ENCODE peak calls at places on chromosomes 3 and 15, in four cellular contexts. I is IMR-90, U is esophagus muscularis mucosa, R is neural progenitor cell. Z is an unnamed sample.

GRCh38 chr15:69793783-69794451 is 303.8 kb downstream of the TLE3 start:
- DNase-seq in R (no peak), I (no peak), U (no peak), Z (no peak)

GRCh38 chr15:92801412-92801773 is 98.7 kb upstream of the CHD2 start:
- DNase-seq in R (no peak), U (no peak), I (peak; percentile 86), Z (peak; percentile 86)

GRCh38 chr3:88984832-88985231 is 122.6 kb upstream of the EPHA3 start:
- DNase-seq in R (no peak), I (no peak), U (no peak), Z (no peak)

GRCh38 chr15:33358303-33358702 is 47.5 kb downstream of the RYR3 start:
- DNase-seq in R (peak; percentile 82), I (no peak), U (no peak), Z (no peak)

GRCh38 chr3:93906245-93906644 is 67.5 kb downstream of the PROS1 start:
- DNase-seq in U (no peak), I (no peak), R (no peak), Z (no peak)

GRCh38 chr15:59340325-59340724 is 32.3 kb downstream of the MYO1E start:
- DNase-seq in U (no peak), I (peak; percentile 37), R (no peak), Z (no peak)

GRCh38 chr15:61119556-61119955 is 109.5 kb downstream of the RORA start:
- DNase-seq in R (no peak), I (no peak), U (peak; percentile 77), Z (no peak)

GRCh38 chr15:70383856-70384255 is 286.1 kb upstream of the TLE3 start:
- DNase-seq in U (peak; percentile 85), R (no peak), I (no peak), Z (no peak)

GRCh38 chr15:62658498-62658897 is 384.0 kb upstream of the TPM1 start:
- DNase-seq in U (peak; percentile 78), R (no peak), I (no peak), Z (no peak)

GRCh38 chr15:79453446-79453845 is 21.3 kb downstream of the MINAR1 start:
- DNase-seq in U (peak; percentile 47), I (no peak), R (no peak), Z (no peak)

GRCh38 chr3:94184781-94185180 is 121.9 kb downstream of the NSUN3 start:
- DNase-seq in I (peak; percentile 0), R (no peak), U (no peak), Z (no peak)

GRCh38 chr15:25582886-25583285 is 144.1 kb upstream of the UBE3A start:
- DNase-seq in R (no peak), I (no peak), U (no peak), Z (no peak)

GRCh38 chr3:43105597-43106292 is at the start of gene POMGNT2:
- DNase-seq in U (peak; percentile 96), R (peak; percentile 96), I (peak; percentile 71), Z (peak; percentile 27)

GRCh38 chr3:40258555-40258954 is 51.0 kb upstream of the EIF1B start:
- DNase-seq in R (peak; percentile 10), U (no peak), I (peak; percentile 2), Z (peak; percentile 13)

GRCh38 chr15:86125775-86126174 is 46.1 kb downstream of the AGBL1 start:
- DNase-seq in I (no peak), U (no peak), R (no peak), Z (no peak)

GRCh38 chr3:69433016-69433937 is 47.4 kb upstream of the FRMD4B start:
- DNase-seq in U (no peak), R (no peak), I (peak; percentile 24), Z (no peak)

GRCh38 chr3:34009480-34009844 is 211.0 kb downstream of the PDCD6IP start:
- DNase-seq in I (peak; percentile 47), U (peak; percentile 12), R (peak; percentile 22), Z (no peak)

GRCh38 chr3:72964633-72965032 is 32.0 kb upstream of the PPP4R2 start:
- DNase-seq in U (no peak), I (no peak), R (no peak), Z (no peak)

GRCh38 chr15:88658972-88659931 is 20.4 kb downstream of the ISG20 start:
- DNase-seq in I (peak; percentile 73), U (peak; percentile 87), R (no peak), Z (peak; percentile 16)

GRCh38 chr3:13824521-13825316 is 55.2 kb downstream of the WNT7A start:
- DNase-seq in U (no peak), I (no peak), R (no peak), Z (no peak)

DNA sequence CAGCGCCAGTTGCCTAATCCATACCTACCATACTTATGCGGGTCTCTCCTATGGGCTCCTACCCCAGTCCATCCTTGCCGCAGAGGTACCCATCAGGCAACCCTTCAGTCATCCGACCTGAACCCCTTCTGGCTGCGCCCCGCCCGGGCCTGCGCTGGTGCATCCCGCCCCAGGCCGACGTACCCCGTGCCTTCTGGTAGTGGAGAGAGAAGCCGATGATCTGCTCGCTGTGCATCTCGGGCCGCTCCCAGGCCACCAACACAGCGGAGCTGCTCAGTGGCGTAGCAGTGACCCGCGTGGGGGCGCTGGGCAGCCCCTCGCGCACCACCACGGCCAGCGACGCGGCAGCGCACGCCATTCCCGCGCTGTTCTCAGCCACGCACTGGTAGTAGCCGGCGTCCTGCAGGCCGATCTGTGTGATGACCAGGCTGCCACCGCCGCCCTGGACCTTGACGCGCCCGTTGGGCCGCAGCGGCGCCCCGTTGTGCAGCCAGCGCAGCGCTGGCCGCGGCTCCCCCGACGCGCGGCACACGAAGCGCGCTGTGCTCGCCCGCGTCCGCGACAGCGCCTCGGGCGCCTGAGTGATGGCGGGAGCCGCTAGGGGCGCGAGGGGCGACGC is 17.9 kb upstream of the IGDCC3 start:
- DNase-seq in R (peak; percentile 62), U (no peak), I (no peak), Z (no peak)
- H3K4me3 ChIP-seq in R (no peak overlapping the region), U (peak overlapping the region; percentile 13), I (no peak overlapping the region), Z (no peak overlapping the region)

DNA sequence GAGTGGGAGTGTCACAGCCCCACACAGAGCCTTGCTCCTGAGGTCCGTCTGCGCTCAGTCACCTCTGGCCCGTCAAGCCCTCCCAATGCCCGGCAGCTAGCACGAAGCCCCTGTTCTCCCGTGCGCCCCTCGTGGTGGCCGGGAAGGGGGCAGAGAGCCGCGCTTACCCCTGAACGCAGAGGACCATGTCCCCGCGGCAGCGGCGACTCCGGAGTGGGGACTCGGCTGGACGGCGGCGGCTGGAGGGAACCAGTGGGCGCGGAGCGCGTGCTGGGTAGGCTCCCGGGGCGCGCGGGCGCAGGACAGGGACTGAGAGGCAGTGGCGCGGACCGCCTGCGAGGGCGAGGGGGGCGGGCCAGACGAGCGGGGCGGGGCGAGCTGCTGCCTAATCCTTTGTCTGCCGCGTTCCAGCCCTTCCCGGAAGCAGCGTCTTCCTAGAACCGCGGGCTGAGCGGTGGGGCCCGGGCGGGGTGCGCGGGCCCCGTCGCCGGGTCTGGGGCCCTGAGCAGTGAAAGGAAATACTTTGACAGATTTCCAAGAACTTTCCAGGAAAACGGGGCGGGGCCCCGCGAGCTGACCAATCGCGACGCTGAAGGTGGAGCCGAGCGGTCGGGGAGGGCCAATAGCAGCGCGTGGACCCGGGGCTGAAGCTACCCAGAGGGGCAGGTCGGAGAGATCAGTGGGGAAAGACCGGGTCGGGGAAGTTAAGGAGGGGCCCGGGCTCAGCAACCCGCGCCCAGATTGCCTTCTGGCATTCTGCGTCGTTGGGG is at the start of gene CISH:
- DNase-seq in I (peak; percentile 91), U (peak; percentile 99), R (peak; percentile 97), Z (peak; percentile 60)
- TF ChIP-seq CTCF in I (peak; percentile 44), U (peak; percentile 39), R (peak; percentile 78), Z (peak; percentile 39)

GRCh38 chr3:189789432-189789831 is 158.2 kb downstream of the TP63 start:
- DNase-seq in I (no peak), R (no peak), U (no peak), Z (no peak)

GRCh38 chr3:189787622-189788021 is 156.4 kb downstream of the TP63 start:
- DNase-seq in R (no peak), U (no peak), I (peak; percentile 45), Z (no peak)

GRCh38 chr3:189792046-189792929 is 161.1 kb downstream of the TP63 start:
- DNase-seq in R (no peak), I (no peak), U (no peak), Z (no peak)

GRCh38 chr3:189787191-189787590 is 156.0 kb downstream of the TP63 start:
- DNase-seq in I (no peak), R (no peak), U (no peak), Z (no peak)

DNA sequence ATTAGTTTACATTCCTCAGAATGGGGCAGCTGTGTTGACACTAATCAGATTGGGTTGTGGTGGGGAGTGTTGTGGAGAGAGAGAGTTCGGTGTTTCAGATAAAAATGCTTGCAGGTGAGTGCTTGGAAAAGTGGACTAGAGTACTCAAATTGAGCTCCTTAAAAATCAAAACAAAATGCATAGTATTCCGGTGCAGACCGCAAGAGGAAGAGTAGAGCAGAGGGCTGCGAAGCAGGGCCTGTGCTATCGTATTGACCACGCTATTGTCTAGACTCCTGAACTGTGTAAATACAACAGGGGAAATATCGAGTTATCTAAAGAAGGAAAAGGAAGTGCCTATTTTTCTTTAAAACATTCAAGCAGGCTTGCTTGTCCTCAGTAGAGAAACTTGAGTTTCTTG is 159.5 kb downstream of the TP63 start:
- DNase-seq in I (no peak), R (no peak), U (no peak), Z (no peak)
- H3K4me3 ChIP-seq in I (no peak overlapping the region), R (no peak overlapping the region), U (no peak overlapping the region), Z (no peak overlapping the region)

GRCh38 chr3:129892857-129893615 is 475 bp downstream of the TMCC1 start:
- DNase-seq in U (peak; percentile 92), R (peak; percentile 89), I (no peak), Z (no peak)
- TF ChIP-seq CTCF in U (no peak), R (no peak), I (no peak), Z (peak; percentile 3)

GRCh38 chr3:111851511-111851954 is 7.5 kb upstream of the PHLDB2 start:
- DNase-seq in U (no peak), R (no peak), I (peak; percentile 73), Z (peak; percentile 34)
- H3K4me3 ChIP-seq in U (no peak overlapping the region), R (no peak overlapping the region), I (no peak overlapping the region), Z (no peak overlapping the region)

DNA sequence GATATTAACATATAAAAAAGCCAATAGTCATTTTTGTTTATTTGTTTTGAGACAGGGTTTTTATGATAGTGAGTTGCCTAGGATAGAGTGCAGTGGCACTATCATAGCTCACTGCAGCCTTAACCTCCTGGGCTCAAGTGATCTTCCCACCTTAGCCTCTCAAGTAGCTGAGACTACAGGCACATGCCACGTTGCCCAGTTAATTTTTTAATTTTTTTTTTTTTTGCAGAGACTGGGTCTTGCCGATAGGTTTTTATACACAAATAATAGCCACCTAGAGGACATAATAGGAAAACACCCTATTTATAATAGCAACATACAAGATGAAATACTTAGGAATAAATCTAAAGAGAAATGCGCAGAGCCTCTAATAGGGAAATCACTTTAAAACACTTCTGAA is 13.3 kb downstream of the EIF3J start:
- DNase-seq in I (peak; percentile 55), U (no peak), R (no peak), Z (peak; percentile 11)
- TF ChIP-seq CTCF in I (peak; percentile 53), U (peak; percentile 41), R (peak; percentile 32), Z (no peak)

GRCh38 chr3:197736010-197736490 is 654 bp downstream of the RUBCN start:
- DNase-seq in I (no peak), U (peak; percentile 92), R (peak; percentile 54), Z (no peak)

GRCh38 chr3:197737319-197737649 is 580 bp upstream of the RUBCN start:
- DNase-seq in I (no peak), R (no peak), U (no peak), Z (no peak)

GRCh38 chr3:197734667-197735318 is 1.9 kb downstream of the RUBCN start:
- DNase-seq in U (no peak), R (no peak), I (no peak), Z (no peak)

GRCh38 chr3:197736491-197737318 is at the start of gene RUBCN:
- DNase-seq in R (peak; percentile 99), I (peak; percentile 92), U (peak; percentile 99), Z (peak; percentile 64)

GRCh38 chr3:197737749-197738462 is 1.2 kb upstream of the RUBCN start:
- DNase-seq in R (no peak), I (no peak), U (no peak), Z (no peak)
- H3K4me3 ChIP-seq in R (peak overlapping the region; percentile 88), I (no peak overlapping the region), U (peak overlapping the region; percentile 97), Z (no peak overlapping the region)